ENCODE peak calls at places on chromosomes 7 and 10, in six cellular contexts. O is pulmonary artery endothelial cell, K is left ventricle myocardium inferior, H is SK-MEL-5, X is psoas muscle, T is T-helper 9 cell. W is an unnamed sample.

GRCh38 chr10:87775766-87776165 is 42.3 kb downstream of the ATAD1 start:
- DNase-seq in T (no peak), K (no peak), X (no peak), H (no peak), O (no peak), W (no peak)

GRCh38 chr10:27392606-27393005 is 111.5 kb upstream of the RAB18 start:
- DNase-seq in T (no peak), X (no peak), H (no peak), O (no peak), K (no peak), W (no peak)

GRCh38 chr10:75084834-75085384 is 26.5 kb upstream of the SAMD8 start:
- DNase-seq in H (no peak), K (no peak), X (no peak), T (no peak), O (no peak), W (no peak)

GRCh38 chr7:141533149-141533949 is 17.9 kb upstream of the AGK start:
- DNase-seq in X (peak; percentile 51), T (peak; percentile 57), K (peak; percentile 57), H (peak; percentile 89), O (peak; percentile 39), W (peak; percentile 86)

GRCh38 chr10:102342958-102343357 is 52.5 kb upstream of the NFKB2 start:
- DNase-seq in K (no peak), H (no peak), X (no peak), T (no peak), O (peak; percentile 45), W (no peak)

GRCh38 chr10:97182327-97182990 is 3.3 kb downstream of the SLIT1 start:
- DNase-seq in K (no peak), T (no peak), X (no peak), O (no peak), H (no peak), W (no peak)

GRCh38 chr7:128020161-128020560 is 11.1 kb downstream of the LRRC4 start:
- DNase-seq in O (no peak), T (no peak), H (peak; percentile 38), K (no peak), X (no peak), W (no peak)

GRCh38 chr10:52331759-52332364 is 17.8 kb downstream of the DKK1 start:
- DNase-seq in K (no peak), O (no peak), X (no peak), H (no peak), T (no peak), W (no peak)

GRCh38 chr7:147014596-147014995 is 898.0 kb downstream of the CNTNAP2 start:
- DNase-seq in K (no peak), X (no peak), T (no peak), O (no peak), H (no peak), W (peak; percentile 50)

GRCh38 chr10:124994573-124995473 is 52.9 kb downstream of the ZRANB1 start:
- DNase-seq in H (no peak), K (peak; percentile 15), T (no peak), X (no peak), O (no peak), W (no peak)

GRCh38 chr7:95457947-95458346 is 23.1 kb upstream of the PON2 start:
- DNase-seq in O (no peak), K (no peak), X (no peak), T (no peak), H (no peak), W (no peak)

GRCh38 chr7:99473315-99473596 is 566 bp downstream of the ZNF789 start:
- DNase-seq in H (peak; percentile 81), O (peak; percentile 50), K (no peak), X (no peak), T (no peak), W (no peak)

GRCh38 chr7:69932034-69932628 is 333.9 kb downstream of the AUTS2 start:
- DNase-seq in O (no peak), H (peak; percentile 53), X (no peak), K (no peak), T (no peak), W (peak; percentile 79)

GRCh38 chr7:41824284-41824683 is 121.4 kb upstream of the INHBA start:
- DNase-seq in H (no peak), T (no peak), O (no peak), X (no peak), K (no peak), W (no peak)

GRCh38 chr10:121070257-121070656 is 219.1 kb downstream of the WDR11 start:
- DNase-seq in K (no peak), H (peak; percentile 70), O (no peak), T (no peak), X (no peak), W (no peak)

GRCh38 chr10:69814251-69814650 is 12.5 kb downstream of the COL13A1 start:
- DNase-seq in K (no peak), X (no peak), O (no peak), T (no peak), H (no peak), W (no peak)

GRCh38 chr7:112448891-112449290 is 1.4 kb upstream of the IFRD1 start:
- DNase-seq in O (no peak), H (no peak), X (no peak), K (no peak), T (no peak), W (no peak)

GRCh38 chr7:114130860-114131259 is 212.1 kb upstream of the PPP1R3A start:
- DNase-seq in O (no peak), H (no peak), X (no peak), K (no peak), T (no peak), W (no peak)

GRCh38 chr7:5036446-5036845 is 9.2 kb upstream of the RBAK start:
- DNase-seq in X (no peak), H (no peak), T (no peak), K (no peak), O (no peak), W (no peak)

GRCh38 chr10:80204801-80205477 is 398 bp downstream of the ANXA11 start:
- DNase-seq in O (no peak), T (peak; percentile 42), K (peak; percentile 50), H (no peak), X (peak; percentile 61), W (no peak)

GRCh38 chr7:84568786-84569185 is 374.2 kb upstream of the SEMA3A start:
- DNase-seq in T (no peak), O (no peak), K (no peak), X (no peak), H (no peak), W (no peak)

W was measured in NCI-H1092 treated with DMSO at 0.1 percent for 48 hours.